ENCODE peak calls at places on chromosomes 6 and 20, in four cellular contexts. E is ACHN, M is NCI-H2081 treated with DMSO at 0.1 percent for 48 hours, N is mucosa of gallbladder. Q is an unnamed sample.

GRCh38 chr6:136774228-136775041 is 17.8 kb downstream of the MAP3K5 start:
- DNase-seq in E (no peak), M (no peak), N (no peak), Q (no peak)

GRCh38 chr6:138805431-138805830 is 9.5 kb downstream of the ECT2L start:
- DNase-seq in E (no peak), M (no peak), N (no peak), Q (no peak)

GRCh38 chr6:40960784-40961430 is 78.1 kb downstream of the UNC5CL start:
- DNase-seq in E (no peak), M (no peak), N (no peak), Q (no peak)

GRCh38 chr20:1474817-1475603 is 8.4 kb upstream of the NSFL1C start:
- DNase-seq in E (no peak), M (no peak), N (no peak), Q (no peak)

GRCh38 chr20:49575551-49576060 is 7.7 kb upstream of the PTGIS start:
- DNase-seq in E (no peak), M (no peak), N (peak), Q (peak)

GRCh38 chr6:106324726-106325335 is 729 bp downstream of the ATG5 start:
- DNase-seq in E (peak), M (no peak), N (no peak), Q (no peak)

GRCh38 chr6:157240059-157240959 is 83.0 kb downstream of the TMEM242 start:
- DNase-seq in E (peak), M (no peak), N (peak), Q (peak)

GRCh38 chr6:41504526-41505021 is 41.6 kb upstream of the FOXP4 start:
- DNase-seq in E (no peak), M (no peak), N (no peak), Q (no peak)

GRCh38 chr20:35269055-35269781 is 8.7 kb downstream of the MMP24OS start:
- DNase-seq in E (peak), M (no peak), N (peak), Q (peak)

GRCh38 chr6:39471954-39472659 is 149.6 kb upstream of the KCNK16 start:
- DNase-seq in E (no peak), M (no peak), N (no peak), Q (no peak)

GRCh38 chr6:45555981-45556771 is 178.4 kb upstream of the SUPT3H start:
- DNase-seq in E (no peak), M (no peak), N (no peak), Q (peak)

GRCh38 chr6:130371921-130372320 is 6.1 kb downstream of the TMEM200A start:
- DNase-seq in E (no peak), M (no peak), N (no peak), Q (no peak)

GRCh38 chr6:38524436-38525145 is 115.1 kb downstream of the BTBD9 start:
- DNase-seq in E (no peak), M (no peak), N (no peak), Q (no peak)

GRCh38 chr6:154218787-154219186 is 137.8 kb downstream of the IPCEF1 start:
- DNase-seq in E (no peak), M (no peak), N (no peak), Q (no peak)

GRCh38 chr20:12058201-12058600 is 140.5 kb downstream of the BTBD3 start:
- DNase-seq in E (no peak), M (no peak), N (no peak), Q (no peak)

GRCh38 chr6:63899550-63899949 is 263.9 kb downstream of the PHF3 start:
- DNase-seq in E (no peak), M (no peak), N (no peak), Q (peak)

GRCh38 chr6:13334953-13335352 is 6.6 kb upstream of the TBC1D7 start:
- DNase-seq in E (no peak), M (no peak), N (peak), Q (no peak)

GRCh38 chr6:84575264-84575663 is 189.1 kb downstream of the TBX18 start:
- DNase-seq in E (no peak), M (no peak), N (no peak), Q (no peak)

GRCh38 chr6:42901538-42901957 is 14.3 kb upstream of the PTCRA start:
- DNase-seq in E (peak), M (peak), N (peak), Q (peak)